ENCODE peak calls at places on chromosomes 5 and 9, in seven cellular contexts. F is NCI-H1417, A is NCI-H748 treated with DMSO at 0.1 percent for 48 hours, C is astrocyte of the spinal cord, I is Calu3, W is hypothalamus, D is NCI-H1930. O is an unnamed sample.

GRCh38 chr5:78738104-78738503 is 89.5 kb upstream of the LHFPL2 start:
- DNase-seq in D (no peak), A (no peak), C (no peak), I (no peak), F (no peak), W (no peak), O (no peak)

GRCh38 chr5:1380011-1380817 is 35.3 kb upstream of the CLPTM1L start:
- DNase-seq in I (peak), D (peak), C (no peak), F (peak), A (peak), W (no peak), O (peak)

GRCh38 chr9:105647595-105648349 is 14.5 kb upstream of the TAL2 start:
- DNase-seq in F (no peak), C (no peak), D (no peak), A (no peak), W (no peak), I (no peak), O (peak)

GRCh38 chr9:138007566-138008080 is 130.0 kb downstream of the CACNA1B start:
- DNase-seq in A (no peak), C (no peak), F (no peak), D (no peak), W (no peak), I (no peak), O (no peak)

GRCh38 chr5:122099060-122099790 is 21.2 kb upstream of the LOX start:
- DNase-seq in A (no peak), W (no peak), I (peak), F (no peak), C (peak), D (no peak), O (no peak)

GRCh38 chr5:176643491-176644219 is 3.6 kb upstream of the TSPAN17 start:
- DNase-seq in D (no peak), A (no peak), I (no peak), W (no peak), C (no peak), F (no peak), O (no peak)

GRCh38 chr9:86589273-86589672 is 235.1 kb upstream of the TUT7 start:
- DNase-seq in F (no peak), W (no peak), I (no peak), D (no peak), A (no peak), C (no peak), O (no peak)

GRCh38 chr5:129382921-129383672 is 77.0 kb upstream of the ADAMTS19 start:
- DNase-seq in F (no peak), A (no peak), W (no peak), I (no peak), D (no peak), C (no peak), O (no peak)

GRCh38 chr5:90434116-90434714 is 24.7 kb upstream of the CETN3 start:
- DNase-seq in W (peak), F (peak), I (peak), A (peak), C (peak), D (no peak), O (peak)

O was measured in NCI-H146.